ENCODE peak calls at places on chromosomes 2 and 18, in ten cellular contexts. Q is AG08395; X is GM18507; M is upper lobe of right lung; E is putamen; W is activated CD8-positive, alpha-beta memory T cell treated with anti-CD3 and anti-CD28 coated beads, Interleukin-2, amount 10 ng/mL, durations not matched to agents 7 days and 5 days; Z is CD8-positive, alpha-beta T cell; K is NCI-H1092 treated with DMSO at 0.1 percent for 48 hours; P is fibroblast of villous mesenchyme; J is amniotic epithelial cell. F is an unnamed sample.

GRCh38 chr2:225894240-225894980 is 494.9 kb downstream of the NYAP2 start:
- DNase-seq in E (no peak), P (peak; percentile 67), X (no peak), K (no peak), W (no peak), Q (peak; percentile 63), J (peak; percentile 64), Z (no peak), M (no peak), F (no peak)

GRCh38 chr2:85257359-85258193 is 70.2 kb downstream of the TGOLN2 start:
- DNase-seq in M (no peak), E (no peak), J (no peak), Q (peak; percentile 42), X (no peak), K (no peak), W (no peak), P (no peak), Z (no peak), F (no peak)

GRCh38 chr2:8457092-8457481 is 224.8 kb upstream of the ID2 start:
- DNase-seq in Q (no peak), Z (no peak), K (peak; percentile 5), E (no peak), P (no peak), M (peak; percentile 72), X (no peak), W (peak; percentile 71), J (no peak), F (no peak)

GRCh38 chr2:95366514-95366913 is 36.0 kb upstream of the FAHD2A start:
- DNase-seq in P (no peak), W (no peak), K (no peak), X (no peak), E (no peak), Z (no peak), M (no peak), Q (no peak), J (no peak), F (no peak)

GRCh38 chr2:174670446-174670845 is 72.8 kb upstream of the WIPF1 start:
- DNase-seq in J (no peak), W (no peak), Z (no peak), M (no peak), Q (no peak), E (no peak), X (no peak), K (no peak), P (no peak), F (no peak)

GRCh38 chr2:142315353-142315752 is 184.5 kb upstream of the LRP1B start:
- DNase-seq in J (peak; percentile 83), E (no peak), Z (no peak), W (no peak), K (no peak), X (no peak), Q (no peak), M (no peak), P (no peak), F (no peak)

GRCh38 chr18:62420151-62420512 is 95.0 kb downstream of the TNFRSF11A start:
- DNase-seq in M (no peak), X (no peak), J (peak; percentile 29), Z (no peak), K (no peak), Q (peak; percentile 34), W (peak; percentile 45), P (no peak), E (no peak), F (no peak)

GRCh38 chr18:44051088-44051487 is 629.6 kb upstream of the SETBP1 start:
- DNase-seq in P (no peak), Q (no peak), E (no peak), J (no peak), X (no peak), W (no peak), K (no peak), Z (no peak), M (no peak), F (no peak)

GRCh38 chr2:232340171-232340935 is 38.2 kb upstream of the ALPP start:
- DNase-seq in P (no peak), K (no peak), J (no peak), E (no peak), W (no peak), M (peak; percentile 32), Z (no peak), Q (no peak), X (no peak), F (no peak)

GRCh38 chr2:866009-866680 is 84.5 kb upstream of the SNTG2 start:
- DNase-seq in W (no peak), J (no peak), Z (no peak), Q (no peak), P (no peak), K (peak; percentile 2), E (no peak), X (no peak), M (peak; percentile 48), F (no peak)

GRCh38 chr2:85095094-85095493 is 38.1 kb upstream of the TCF7L1 start:
- DNase-seq in E (no peak), K (no peak), Z (no peak), Q (no peak), P (peak; percentile 22), M (no peak), X (no peak), J (peak; percentile 50), W (no peak), F (no peak)

GRCh38 chr2:128536925-128537620 is 218.4 kb upstream of the HS6ST1 start:
- DNase-seq in X (no peak), Q (peak; percentile 87), E (no peak), P (peak; percentile 79), K (no peak), W (no peak), Z (no peak), J (peak; percentile 69), M (no peak), F (no peak)

GRCh38 chr2:234986866-234987720 is 35.3 kb downstream of the SH3BP4 start:
- DNase-seq in J (peak; percentile 79), X (no peak), Q (no peak), K (no peak), E (no peak), Z (no peak), M (no peak), W (no peak), P (no peak), F (no peak)

GRCh38 chr2:10120938-10121574 is 1.5 kb upstream of the RRM2 start:
- DNase-seq in Z (no peak), K (peak; percentile 10), P (no peak), W (no peak), Q (no peak), X (no peak), J (peak; percentile 15), E (no peak), M (no peak), F (no peak)

GRCh38 chr2:168804214-168804613 is 1.8 kb downstream of the NOSTRIN start:
- DNase-seq in Q (no peak), W (no peak), E (no peak), X (no peak), Z (no peak), P (no peak), K (no peak), J (no peak), M (no peak), F (no peak)

GRCh38 chr2:24280161-24280560 is 80.2 kb downstream of the ITSN2 start:
- DNase-seq in K (no peak), Q (no peak), M (no peak), J (no peak), P (no peak), W (no peak), X (no peak), Z (no peak), E (no peak), F (no peak)

GRCh38 chr18:36759167-36759776 is 69.5 kb downstream of the TPGS2 start:
- DNase-seq in P (no peak), K (no peak), M (peak; percentile 37), Q (no peak), X (no peak), Z (no peak), W (no peak), E (no peak), J (no peak), F (no peak)

GRCh38 chr18:63515799-63516198 is 26.4 kb upstream of the SERPINB12 start:
- DNase-seq in P (no peak), E (no peak), K (no peak), X (no peak), M (no peak), W (no peak), J (no peak), Z (no peak), Q (no peak), F (no peak)

GRCh38 chr2:96962567-96963203 is 23.7 kb downstream of the FAM178B start:
- DNase-seq in K (no peak), X (no peak), W (peak; percentile 86), Z (peak; percentile 72), J (no peak), Q (no peak), P (no peak), M (no peak), E (no peak), F (no peak)

GRCh38 chr2:55133467-55134315 is 83.4 kb upstream of the RTN4 start:
- DNase-seq in P (peak; percentile 98), J (peak; percentile 91), Q (peak; percentile 82), W (peak; percentile 77), E (peak; percentile 91), Z (peak; percentile 11), K (no peak), M (no peak), X (peak; percentile 32), F (peak; percentile 99)

GRCh38 chr2:148615446-148615845 is 29.1 kb upstream of the EPC2 start:
- DNase-seq in X (no peak), M (no peak), Z (no peak), K (no peak), J (no peak), E (peak; percentile 21), Q (no peak), W (no peak), P (no peak), F (peak; percentile 83)

GRCh38 chr2:31205613-31206012 is 11.7 kb downstream of the CAPN14 start:
- DNase-seq in K (no peak), X (no peak), E (no peak), M (no peak), P (no peak), W (no peak), Q (no peak), J (no peak), Z (no peak), F (no peak)

GRCh38 chr2:29786361-29786760 is 135.0 kb downstream of the ALK start:
- DNase-seq in P (no peak), X (no peak), Q (no peak), Z (no peak), E (no peak), K (peak; percentile 14), M (no peak), J (no peak), W (no peak), F (no peak)

GRCh38 chr18:360676-361075 is 92.8 kb upstream of the THOC1 start:
- DNase-seq in Z (no peak), W (no peak), X (no peak), M (no peak), P (no peak), K (no peak), J (no peak), E (no peak), Q (no peak), F (no peak)

GRCh38 chr2:212994976-212995375 is 156.4 kb downstream of the IKZF2 start:
- DNase-seq in K (no peak), W (no peak), P (no peak), Q (no peak), E (no peak), X (no peak), J (no peak), Z (no peak), M (no peak), F (no peak)

GRCh38 chr2:98507461-98507860 is 62.8 kb downstream of the INPP4A start:
- DNase-seq in P (no peak), Z (no peak), E (no peak), X (no peak), Q (no peak), J (no peak), K (no peak), M (no peak), W (no peak), F (no peak)

GRCh38 chr2:190685348-190685747 is 36.5 kb downstream of the NAB1 start:
- DNase-seq in P (no peak), E (no peak), M (no peak), K (no peak), W (no peak), X (no peak), J (no peak), Z (no peak), Q (no peak), F (no peak)

GRCh38 chr2:84424152-84424551 is 34.9 kb downstream of the SUCLG1 start:
- DNase-seq in J (peak; percentile 18), Z (no peak), M (no peak), X (no peak), P (peak; percentile 14), Q (peak; percentile 33), K (no peak), E (no peak), W (no peak), F (no peak)

F was measured in pons.